ENCODE peak calls at places on chromosomes 12 and 14, in six cellular contexts. One of them, this sample, is unnamed.

GRCh38 chr14:39107624-39108023 is 4.6 kb upstream of the SEC23A start:
- DNase-seq in mesothelial cell of epicardium: no peak
- DNase-seq in iPS-NIHi11: peak
- DNase-seq in midbrain: no peak
- DNase-seq in ELR: peak
- DNase-seq in CD8-positive, alpha-beta memory T cell: no peak
- DNase-seq in this sample: no peak

GRCh38 chr14:76497550-76498484 is 121.9 kb downstream of the ESRRB start:
- DNase-seq in ELR: no peak
- DNase-seq in midbrain: no peak
- DNase-seq in iPS-NIHi11: peak
- DNase-seq in CD8-positive, alpha-beta memory T cell: no peak
- DNase-seq in mesothelial cell of epicardium: no peak
- DNase-seq in this sample: no peak

GRCh38 chr14:92903359-92903758 is 19.6 kb upstream of the CHGA start:
- DNase-seq in ELR: no peak
- DNase-seq in midbrain: no peak
- DNase-seq in mesothelial cell of epicardium: no peak
- DNase-seq in CD8-positive, alpha-beta memory T cell: no peak
- DNase-seq in iPS-NIHi11: no peak
- DNase-seq in this sample: no peak

GRCh38 chr12:57342207-57342691 is 88.6 kb downstream of the R3HDM2 start:
- DNase-seq in midbrain: peak
- DNase-seq in iPS-NIHi11: peak
- DNase-seq in CD8-positive, alpha-beta memory T cell: no peak
- DNase-seq in mesothelial cell of epicardium: no peak
- DNase-seq in ELR: no peak
- DNase-seq in this sample: peak

GRCh38 chr12:84585996-84586395 is 326.6 kb downstream of the SLC6A15 start:
- DNase-seq in mesothelial cell of epicardium: no peak
- DNase-seq in midbrain: no peak
- DNase-seq in ELR: no peak
- DNase-seq in CD8-positive, alpha-beta memory T cell: no peak
- DNase-seq in iPS-NIHi11: no peak
- DNase-seq in this sample: no peak

GRCh38 chr12:60093428-60093827 is 497.6 kb downstream of the SLC16A7 start:
- DNase-seq in iPS-NIHi11: no peak
- DNase-seq in CD8-positive, alpha-beta memory T cell: no peak
- DNase-seq in ELR: no peak
- DNase-seq in midbrain: no peak
- DNase-seq in mesothelial cell of epicardium: no peak
- DNase-seq in this sample: no peak

GRCh38 chr12:46557539-46558373 is 185.2 kb upstream of the SLC38A2 start:
- DNase-seq in iPS-NIHi11: no peak
- DNase-seq in mesothelial cell of epicardium: no peak
- DNase-seq in ELR: peak
- DNase-seq in midbrain: no peak
- DNase-seq in CD8-positive, alpha-beta memory T cell: no peak
- DNase-seq in this sample: no peak

GRCh38 chr12:65779946-65780345 is 44.3 kb upstream of the HMGA2 start:
- DNase-seq in midbrain: no peak
- DNase-seq in iPS-NIHi11: no peak
- DNase-seq in ELR: no peak
- DNase-seq in CD8-positive, alpha-beta memory T cell: no peak
- DNase-seq in mesothelial cell of epicardium: no peak
- DNase-seq in this sample: no peak

GRCh38 chr12:108575199-108575912 is 13.0 kb downstream of the ISCU start:
- DNase-seq in CD8-positive, alpha-beta memory T cell: no peak
- DNase-seq in mesothelial cell of epicardium: no peak
- DNase-seq in midbrain: no peak
- DNase-seq in ELR: no peak
- DNase-seq in iPS-NIHi11: no peak
- DNase-seq in this sample: no peak

GRCh38 chr12:38424436-38424835 is 107.9 kb downstream of the ALG10B start:
- DNase-seq in mesothelial cell of epicardium: no peak
- DNase-seq in midbrain: no peak
- DNase-seq in CD8-positive, alpha-beta memory T cell: no peak
- DNase-seq in iPS-NIHi11: no peak
- DNase-seq in ELR: no peak
- DNase-seq in this sample: no peak

GRCh38 chr14:54653764-54654469 is 87.0 kb downstream of the SAMD4A start:
- DNase-seq in mesothelial cell of epicardium: no peak
- DNase-seq in CD8-positive, alpha-beta memory T cell: no peak
- DNase-seq in midbrain: no peak
- DNase-seq in ELR: peak
- DNase-seq in iPS-NIHi11: peak
- DNase-seq in this sample: no peak

GRCh38 chr12:30450872-30451271 is 244.8 kb downstream of the IPO8 start:
- DNase-seq in ELR: peak
- DNase-seq in midbrain: no peak
- DNase-seq in iPS-NIHi11: no peak
- DNase-seq in CD8-positive, alpha-beta memory T cell: no peak
- DNase-seq in mesothelial cell of epicardium: no peak
- DNase-seq in this sample: no peak

GRCh38 chr14:78319826-78320635 is 149.9 kb downstream of the NRXN3 start:
- DNase-seq in ELR: no peak
- DNase-seq in CD8-positive, alpha-beta memory T cell: no peak
- DNase-seq in midbrain: no peak
- DNase-seq in mesothelial cell of epicardium: no peak
- DNase-seq in iPS-NIHi11: no peak
- DNase-seq in this sample: no peak

GRCh38 chr14:89933002-89933401 is 21.5 kb downstream of the EFCAB11 start:
- DNase-seq in ELR: no peak
- DNase-seq in midbrain: no peak
- DNase-seq in iPS-NIHi11: no peak
- DNase-seq in CD8-positive, alpha-beta memory T cell: no peak
- DNase-seq in mesothelial cell of epicardium: no peak
- DNase-seq in this sample: no peak

GRCh38 chr12:22700126-22700525 is 75.2 kb downstream of the ETNK1 start:
- DNase-seq in ELR: no peak
- DNase-seq in CD8-positive, alpha-beta memory T cell: no peak
- DNase-seq in mesothelial cell of epicardium: no peak
- DNase-seq in midbrain: no peak
- DNase-seq in iPS-NIHi11: no peak
- DNase-seq in this sample: no peak

GRCh38 chr14:39264558-39264957 is 30.8 kb downstream of the MIA2 start:
- DNase-seq in mesothelial cell of epicardium: no peak
- DNase-seq in midbrain: no peak
- DNase-seq in CD8-positive, alpha-beta memory T cell: no peak
- DNase-seq in ELR: no peak
- DNase-seq in iPS-NIHi11: no peak
- DNase-seq in this sample: no peak

GRCh38 chr12:93243689-93244513 is 133.8 kb upstream of the NUDT4 start:
- DNase-seq in midbrain: no peak
- DNase-seq in mesothelial cell of epicardium: peak
- DNase-seq in CD8-positive, alpha-beta memory T cell: no peak
- DNase-seq in iPS-NIHi11: no peak
- DNase-seq in ELR: peak
- DNase-seq in this sample: no peak

GRCh38 chr14:53571990-53572389 is 384.6 kb downstream of the BMP4 start:
- DNase-seq in iPS-NIHi11: peak
- DNase-seq in mesothelial cell of epicardium: no peak
- DNase-seq in CD8-positive, alpha-beta memory T cell: no peak
- DNase-seq in ELR: no peak
- DNase-seq in midbrain: no peak
- DNase-seq in this sample: no peak

This sample was measured in ovary.